ENCODE peak calls at places on chromosomes 4 and X, in six cellular contexts. K, V, C, F, U and M are unnamed samples.

GRCh38 chr4:142656178-142656577 is 189.9 kb downstream of the INPP4B start:
- DNase-seq in U (no peak), K (no peak), C (peak; percentile 24), V (peak; percentile 42), F (no peak), M (peak; percentile 14)

GRCh38 chrX:39174761-39175417 is 373.6 kb downstream of the MID1IP1 start:
- DNase-seq in C (no peak), V (no peak), U (no peak), F (no peak), K (no peak), M (no peak)

GRCh38 chr4:36285784-36286480 is 4.5 kb downstream of the DTHD1 start:
- DNase-seq in K (no peak), U (no peak), V (no peak), F (no peak), C (no peak), M (no peak)

GRCh38 chr4:57265831-57266582 is 155.8 kb upstream of the IGFBP7 start:
- DNase-seq in K (no peak), V (peak; percentile 1), U (peak; percentile 36), F (peak; percentile 56), C (peak; percentile 38), M (no peak)

GRCh38 chrX:18146009-18146408 is 74.7 kb downstream of the BEND2 start:
- DNase-seq in U (no peak), K (no peak), F (no peak), C (no peak), V (no peak), M (no peak)

GRCh38 chr4:31100551-31100950 is 380.4 kb downstream of the PCDH7 start:
- DNase-seq in F (no peak), K (peak; percentile 67), V (peak; percentile 68), C (no peak), U (no peak), M (no peak)

GRCh38 chrX:110569506-110569905 is 210.9 kb downstream of the RTL9 start:
- DNase-seq in F (no peak), V (no peak), K (no peak), C (no peak), U (no peak), M (peak; percentile 18)

GRCh38 chrX:148412006-148412405 is 88.4 kb upstream of the AFF2 start:
- DNase-seq in K (no peak), U (no peak), C (no peak), V (no peak), F (no peak), M (no peak)

GRCh38 chr4:52966781-52967180 is 104.7 kb downstream of the RASL11B start:
- DNase-seq in C (no peak), U (no peak), V (no peak), K (no peak), F (no peak), M (no peak)

GRCh38 chr4:186689476-186689875 is 34.2 kb downstream of the FAT1 start:
- DNase-seq in U (no peak), C (no peak), V (no peak), K (no peak), F (no peak), M (no peak)

GRCh38 chr4:106063009-106063408 is 167.7 kb downstream of the NPNT start:
- DNase-seq in F (no peak), U (no peak), C (no peak), V (no peak), K (peak; percentile 45), M (no peak)

GRCh38 chrX:22686138-22686541 is 313.6 kb upstream of the DDX53 start:
- DNase-seq in F (no peak), U (no peak), K (peak; percentile 73), V (peak; percentile 13), C (no peak), M (no peak)

GRCh38 chr4:183722738-183723560 is 63.9 kb downstream of the TRAPPC11 start:
- DNase-seq in K (peak; percentile 4), C (peak; percentile 42), U (peak; percentile 13), V (peak; percentile 54), F (peak; percentile 85), M (peak; percentile 89)

GRCh38 chrX:46447384-46447783 is 97.8 kb downstream of the ZNF674 start:
- DNase-seq in F (no peak), K (peak; percentile 8), C (no peak), U (no peak), V (peak; percentile 32), M (peak; percentile 17)

GRCh38 chr4:168850016-168850415 is 160.0 kb downstream of the CBR4 start:
- DNase-seq in K (no peak), C (no peak), V (no peak), U (no peak), F (no peak), M (no peak)

GRCh38 chrX:106875151-106875550 is 28.0 kb downstream of the RIPPLY1 start:
- DNase-seq in F (no peak), U (no peak), C (no peak), K (peak; percentile 73), V (peak; percentile 45), M (no peak)

GRCh38 chr4:78661923-78662521 is 110.5 kb downstream of the ANXA3 start:
- DNase-seq in V (peak; percentile 77), C (no peak), F (no peak), U (no peak), K (peak; percentile 33), M (no peak)

GRCh38 chrX:119417842-119418241 is 18.7 kb downstream of the SLC25A43 start:
- DNase-seq in F (no peak), K (no peak), V (no peak), U (no peak), C (peak; percentile 5), M (no peak)

GRCh38 chrX:68832101-68832416 is 3.2 kb downstream of the EFNB1 start:
- DNase-seq in K (peak; percentile 83), V (peak; percentile 81), U (no peak), F (peak; percentile 27), C (no peak), M (peak; percentile 55)

GRCh38 chr4:60463846-60464502 is 736.2 kb upstream of the ADGRL3 start:
- DNase-seq in C (no peak), K (no peak), U (no peak), F (no peak), V (peak; percentile 10), M (peak; percentile 59)

GRCh38 chr4:174217273-174218126 is 66.0 kb downstream of the FBXO8 start:
- DNase-seq in F (no peak), V (peak; percentile 40), U (no peak), K (peak; percentile 37), C (peak; percentile 24), M (peak; percentile 21)

GRCh38 chrX:42538405-42538804 is 239.6 kb downstream of the PPP1R2C start:
- DNase-seq in C (no peak), F (no peak), V (no peak), K (no peak), U (no peak), M (no peak)

GRCh38 chr4:106986486-106986885 is 49.6 kb downstream of the DKK2 start:
- DNase-seq in U (no peak), F (no peak), C (no peak), K (no peak), V (peak; percentile 6), M (no peak)

GRCh38 chr4:96833831-96834230 is 993.9 kb downstream of the PDHA2 start:
- DNase-seq in C (no peak), K (no peak), F (no peak), U (no peak), V (no peak), M (no peak)

GRCh38 chr4:124940387-124940786 is 227.9 kb upstream of the ANKRD50 start:
- DNase-seq in V (peak; percentile 79), F (no peak), U (no peak), K (peak; percentile 98), C (no peak), M (peak; percentile 4)

GRCh38 chr4:2650276-2650675 is 105.9 kb downstream of the TNIP2 start:
- DNase-seq in K (no peak), F (no peak), U (no peak), C (no peak), V (no peak), M (no peak)

GRCh38 chr4:21507439-21507838 is 441.1 kb downstream of the KCNIP4 start:
- DNase-seq in K (no peak), F (no peak), V (peak; percentile 30), U (no peak), C (no peak), M (peak; percentile 34)

GRCh38 chrX:21986596-21986995 is 45.5 kb upstream of the PHEX start:
- DNase-seq in K (peak; percentile 40), U (no peak), V (no peak), F (no peak), C (no peak), M (peak; percentile 56)

GRCh38 chr4:158015241-158015640 is 157.6 kb downstream of the GASK1B start:
- DNase-seq in F (no peak), C (no peak), U (no peak), V (peak; percentile 36), K (peak; percentile 60), M (peak; percentile 40)

GRCh38 chr4:98963538-98964433 is 31.7 kb upstream of the METAP1 start:
- DNase-seq in V (no peak), F (no peak), C (no peak), K (no peak), U (no peak), M (no peak)

GRCh38 chr4:108556166-108556565 is 64.2 kb upstream of the RPL34 start:
- DNase-seq in V (no peak), F (no peak), K (no peak), C (no peak), U (no peak), M (no peak)

DNA sequence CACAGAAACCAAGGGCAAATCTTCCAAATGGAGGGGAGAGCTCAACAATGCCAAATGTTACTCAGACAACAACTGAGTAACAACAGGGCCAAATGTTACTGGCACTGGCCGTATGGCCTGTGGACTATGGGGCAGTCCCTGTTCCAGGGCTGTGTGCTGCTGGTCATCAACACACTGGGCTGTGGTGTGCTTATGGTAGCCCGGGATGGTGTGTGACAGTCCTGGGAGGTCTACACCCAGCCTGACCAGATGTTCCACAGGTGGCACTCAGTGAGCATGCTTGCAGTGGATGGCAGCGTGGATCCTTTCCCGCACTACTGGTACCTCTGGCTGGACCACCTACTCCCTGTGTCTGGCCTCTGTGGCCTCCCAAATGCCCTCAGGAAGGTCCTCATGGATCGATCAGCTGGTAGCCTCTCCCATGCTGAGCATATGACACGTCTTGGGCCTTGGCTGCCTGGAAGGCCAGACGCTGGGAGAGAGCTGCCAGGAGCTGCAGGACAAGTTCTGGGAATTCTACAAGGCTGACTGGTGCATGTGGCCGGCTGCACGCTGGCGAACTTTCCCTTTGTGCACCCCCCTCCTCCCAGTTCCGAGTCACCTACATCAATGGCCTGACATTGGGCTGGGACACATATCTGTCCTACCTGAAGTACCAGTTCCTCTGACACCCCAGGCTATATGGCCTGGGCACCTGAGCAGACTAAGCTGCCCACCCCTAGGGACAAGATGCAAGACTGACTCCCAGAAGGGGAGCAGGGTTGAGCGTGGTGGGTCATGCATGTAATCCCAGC is 59.7 kb upstream of the IQSEC2 start:
- DNase-seq in U (no peak), K (no peak), V (no peak), F (no peak), C (no peak), M (no peak)
- H4K91ac ChIP-seq in U (no peak overlapping the region), K (no peak overlapping the region), V (no peak overlapping the region), F (no peak overlapping the region), C (no peak overlapping the region), M (no peak overlapping the region)

GRCh38 chr4:77347341-77347740 is 190.3 kb downstream of the CCNG2 start:
- DNase-seq in U (no peak), C (no peak), F (no peak), K (no peak), V (no peak), M (no peak)
- H2AFZ ChIP-seq in U (no peak overlapping the region), C (no peak overlapping the region), F (no peak overlapping the region), K (no peak overlapping the region), V (no peak overlapping the region), M (no peak overlapping the region)

GRCh38 chr4:113645288-113645687 is 116.2 kb downstream of the CAMK2D start:
- DNase-seq in U (no peak), K (no peak), C (no peak), F (no peak), V (no peak), M (no peak)
- H4K8ac ChIP-seq in U (no peak overlapping the region), K (no peak overlapping the region), C (no peak overlapping the region), F (no peak overlapping the region), V (no peak overlapping the region), M (no peak overlapping the region)

GRCh38 chr4:126738926-126739325 is 893.8 kb upstream of the INTU start:
- DNase-seq in V (no peak), K (peak; percentile 61), U (no peak), C (no peak), F (no peak), M (no peak)
- H4K91ac ChIP-seq in V (no peak overlapping the region), K (no peak overlapping the region), U (no peak overlapping the region), C (no peak overlapping the region), F (no peak overlapping the region), M (no peak overlapping the region)